ENCODE peak calls at places on chromosomes 5 and 9, in ten cellular contexts. X is cardiac muscle cell; C is H7; O is AG09309; H is HFF-Myc; S is CD8-positive, alpha-beta T cell; B is OCI-LY7; D is GM12865; P is colonic mucosa; T is tibial nerve. Q is an unnamed sample.
A peak's percentile ranks its signal among the peaks of the same experiment; 100 is the strongest.

GRCh38 chr5:163410505-163410904 is 26.9 kb upstream of the CCNG1 start:
- DNase-seq in P (no peak), H (no peak), X (no peak), B (no peak), S (no peak), D (peak; percentile 47), T (no peak), C (no peak), O (no peak), Q (no peak)

GRCh38 chr5:7857918-7858632 is 7.1 kb upstream of the CFAP90 start:
- DNase-seq in O (no peak), C (no peak), H (no peak), T (no peak), S (no peak), B (no peak), P (no peak), D (no peak), X (no peak), Q (no peak)

GRCh38 chr5:166649656-166650055 is 1641.8 kb upstream of the WWC1 start:
- DNase-seq in P (no peak), O (no peak), C (no peak), H (no peak), X (no peak), S (no peak), D (no peak), B (no peak), T (no peak), Q (no peak)

GRCh38 chr5:34500236-34500836 is 155.8 kb upstream of the RAI14 start:
- DNase-seq in X (no peak), O (no peak), H (no peak), T (no peak), D (peak; percentile 38), B (no peak), C (no peak), P (no peak), S (no peak), Q (no peak)

GRCh38 chr5:84382363-84383295 is 2.1 kb downstream of the EDIL3 start:
- DNase-seq in B (no peak), O (no peak), H (no peak), T (no peak), S (no peak), D (no peak), P (peak; percentile 79), X (peak; percentile 72), C (peak; percentile 57), Q (no peak)

GRCh38 chr9:134051319-134051718 is 16.5 kb downstream of the BRD3 start:
- DNase-seq in B (no peak), C (no peak), X (no peak), P (no peak), H (no peak), O (no peak), D (no peak), T (no peak), S (no peak), Q (no peak)

GRCh38 chr5:43729846-43730478 is 127.0 kb downstream of the NNT start:
- DNase-seq in T (no peak), C (no peak), X (peak; percentile 17), H (no peak), P (no peak), D (peak; percentile 9), O (peak; percentile 11), B (peak; percentile 33), S (no peak), Q (no peak)

GRCh38 chr5:14472986-14473567 is 108.5 kb upstream of the OTULINL start:
- DNase-seq in S (no peak), T (no peak), B (no peak), H (no peak), X (no peak), C (no peak), D (no peak), O (peak; percentile 46), P (no peak), Q (no peak)

GRCh38 chr5:85049020-85049419 is 664.3 kb upstream of the EDIL3 start:
- DNase-seq in B (no peak), H (no peak), P (no peak), X (peak; percentile 55), S (no peak), C (peak; percentile 1), D (peak; percentile 1), O (no peak), T (no peak), Q (no peak)

GRCh38 chr5:171533153-171533552 is 113.7 kb downstream of the FGF18 start:
- DNase-seq in P (no peak), H (no peak), X (no peak), B (no peak), T (no peak), S (no peak), D (no peak), C (no peak), O (no peak), Q (no peak)

GRCh38 chr5:132019337-132019736 is 7.9 kb upstream of the ACSL6 start:
- DNase-seq in S (no peak), X (no peak), D (peak; percentile 47), T (no peak), P (peak; percentile 8), H (no peak), B (no peak), C (peak; percentile 2), O (no peak), Q (no peak)

GRCh38 chr9:136095028-136095494 is at the start of gene NACC2:
- DNase-seq in D (no peak), H (no peak), P (peak; percentile 79), O (no peak), C (peak; percentile 92), T (peak; percentile 43), S (no peak), B (no peak), X (peak; percentile 78), Q (no peak)

GRCh38 chr5:175692996-175693700 is 35.3 kb downstream of the HRH2 start:
- DNase-seq in D (no peak), B (no peak), T (no peak), X (no peak), C (no peak), O (no peak), P (no peak), S (no peak), H (no peak), Q (no peak)

GRCh38 chr5:75603421-75603820 is 7.8 kb upstream of the ANKDD1B start:
- DNase-seq in D (no peak), X (no peak), O (no peak), B (no peak), P (no peak), T (no peak), C (no peak), S (no peak), H (no peak), Q (no peak)

DNA sequence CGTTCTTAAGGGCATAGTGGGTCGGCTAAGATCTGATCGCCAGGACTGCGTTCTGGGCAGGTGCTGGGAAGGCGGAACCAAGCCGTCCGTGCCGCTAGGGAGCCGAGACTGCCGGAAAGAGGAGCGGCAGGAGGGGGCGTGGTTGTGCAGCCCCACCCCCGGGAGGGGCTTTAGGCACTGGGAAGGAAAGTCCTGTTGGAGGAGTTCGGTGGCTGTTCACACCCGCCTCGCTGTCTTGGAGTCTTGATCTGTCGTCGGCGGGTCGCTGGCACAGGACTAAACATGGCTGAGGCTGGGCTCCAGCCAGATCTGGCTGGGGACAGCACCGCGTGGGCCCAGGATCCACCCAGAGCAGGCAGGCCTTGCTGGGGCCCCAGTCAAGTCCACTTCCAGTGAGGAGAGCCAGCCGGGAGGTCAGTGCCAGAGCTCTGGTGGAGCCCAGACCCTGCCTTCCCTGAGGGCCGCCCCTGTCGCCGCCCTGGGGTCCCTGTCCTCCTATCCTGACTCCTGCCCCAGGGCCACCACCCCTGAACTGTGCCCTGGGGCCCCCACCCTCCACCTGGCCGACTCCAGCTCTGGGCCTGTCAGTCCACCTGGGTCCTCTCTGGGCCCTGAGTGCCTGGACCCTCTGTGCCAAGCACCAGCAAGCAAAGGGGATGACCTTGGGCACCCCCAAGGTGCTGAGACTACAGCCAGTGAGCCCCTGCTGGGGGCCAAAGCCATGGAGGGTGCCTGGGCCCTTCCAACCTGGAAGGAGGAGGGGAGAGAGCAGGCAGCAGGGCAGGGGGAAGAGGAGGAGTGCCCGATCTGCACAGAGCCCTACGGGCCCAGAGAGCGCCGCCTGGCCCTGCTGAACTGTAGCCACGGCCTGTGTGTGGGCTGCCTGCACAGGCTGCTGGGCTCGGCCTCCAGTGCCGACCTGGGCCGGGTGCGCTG is 4.5 kb downstream of the RNF208 start:
- DNase-seq in C (peak; percentile 97), B (no peak), O (no peak), H (no peak), P (peak; percentile 94), X (peak; percentile 76), D (no peak), S (no peak), T (peak; percentile 48), Q (no peak)
- H3K4me3 ChIP-seq in C (no peak overlapping the region), B (no peak overlapping the region), O (no peak overlapping the region), H (no peak overlapping the region), P (peak overlapping the region; percentile 39), X (no peak overlapping the region), D (no peak overlapping the region), S (no peak overlapping the region), T (no peak overlapping the region), Q (no peak overlapping the region)

DNA sequence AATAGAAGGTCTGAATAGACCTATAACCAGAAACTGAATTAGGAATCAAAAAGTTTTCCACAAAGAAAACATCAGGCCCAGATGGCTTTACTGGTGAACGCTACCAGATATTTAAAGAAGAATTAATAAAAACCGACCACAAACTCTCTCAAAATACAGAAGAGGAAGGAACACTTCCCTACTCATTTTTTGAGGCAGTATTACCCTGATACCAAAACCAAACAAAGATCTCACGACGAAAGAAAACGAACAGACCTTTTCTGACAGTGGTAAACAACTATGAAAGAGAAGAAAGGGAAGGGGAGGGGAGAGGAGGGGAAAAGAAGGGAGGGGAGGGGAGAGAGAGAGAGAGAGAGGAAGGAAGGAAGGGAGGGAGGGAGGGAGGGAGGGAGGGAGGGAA is 13.5 kb downstream of the B4GALT1 start:
- DNase-seq in H (no peak), O (no peak), X (no peak), T (no peak), S (no peak), P (no peak), B (peak; percentile 39), C (no peak), D (peak; percentile 56), Q (no peak)
- H3K4me3 ChIP-seq in H (no peak overlapping the region), O (no peak overlapping the region), X (no peak overlapping the region), T (no peak overlapping the region), S (peak overlapping the region; percentile 12), P (no peak overlapping the region), B (peak overlapping the region; percentile 39), C (no peak overlapping the region), D (peak overlapping the region; percentile 30), Q (no peak overlapping the region)

DNA sequence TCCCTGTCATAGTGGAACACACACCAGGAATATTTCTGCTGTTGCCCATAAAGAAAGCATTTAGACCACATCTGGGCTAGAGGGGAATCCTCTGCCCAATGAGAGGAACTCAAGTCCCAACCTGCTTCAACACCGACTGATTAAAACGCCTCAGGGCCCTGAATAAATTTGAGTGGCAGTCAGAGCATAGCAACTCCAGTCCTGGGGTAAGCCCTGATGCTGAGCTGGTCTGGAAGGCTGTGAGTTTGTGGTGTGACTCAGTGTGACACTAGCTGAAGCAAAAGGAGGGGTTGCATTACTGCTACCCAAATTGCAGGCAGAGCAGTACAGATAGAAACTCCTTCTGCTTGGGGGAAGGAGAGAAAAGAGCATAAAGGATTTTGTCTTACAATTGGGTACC is 148.3 kb downstream of the PRDM9 start:
- DNase-seq in B (no peak), H (no peak), S (no peak), P (no peak), O (no peak), D (no peak), T (no peak), X (no peak), C (no peak), Q (no peak)
- H3K4me3 ChIP-seq in B (no peak overlapping the region), H (no peak overlapping the region), S (no peak overlapping the region), P (no peak overlapping the region), O (no peak overlapping the region), D (no peak overlapping the region), T (no peak overlapping the region), X (no peak overlapping the region), C (no peak overlapping the region), Q (no peak overlapping the region)

GRCh38 chr5:140117523-140117922 is 3.6 kb downstream of the PURA start:
- DNase-seq in B (no peak), H (no peak), D (no peak), P (no peak), O (no peak), S (no peak), X (no peak), T (no peak), C (no peak), Q (no peak)
- H3K4me3 ChIP-seq in B (peak overlapping the region; percentile 86), H (no peak overlapping the region), D (no peak overlapping the region), P (no peak overlapping the region), O (no peak overlapping the region), S (no peak overlapping the region), X (no peak overlapping the region), T (no peak overlapping the region), C (no peak overlapping the region), Q (no peak overlapping the region)